ENCODE peak calls at places on chromosomes 12 and 14, in ten cellular contexts. I is central memory CD4-positive, alpha-beta T cell; Q is NCI-H460; X is activated CD4-positive, alpha-beta T cell treated with anti-CD3 and anti-CD28 coated beads, Interleukin-2, amount 50 U/mL, for 24 hours; Y is sciatic nerve; G is iris pigment epithelial cell; F is HTR-8/SVneo; E is NCI-H1092 treated with DMSO at 0.1 percent for 48 hours; D is islet precursor cell; N is GDM1. V is an unnamed sample.

GRCh38 chr12:39813776-39814175 is 194.2 kb upstream of the ABCD2 start:
- DNase-seq in I (no peak), Q (no peak), X (no peak), Y (no peak), G (peak), F (no peak), E (no peak), D (no peak), N (no peak), V (no peak)

GRCh38 chr14:76486251-76486743 is 110.4 kb downstream of the ESRRB start:
- DNase-seq in I (no peak), Q (no peak), X (no peak), Y (no peak), G (no peak), F (no peak), E (peak), D (no peak), N (no peak), V (no peak)

GRCh38 chr12:122851820-122852219 is 16.6 kb downstream of the HIP1R start:
- DNase-seq in I (no peak), Q (no peak), X (no peak), Y (no peak), G (peak), F (no peak), E (no peak), D (peak), N (no peak), V (peak)

GRCh38 chr12:53344824-53345485 is 8.8 kb upstream of the SP7 start:
- DNase-seq in I (peak), Q (peak), X (peak), Y (peak), G (peak), F (peak), E (peak), D (peak), N (peak), V (peak)

GRCh38 chr12:52259850-52260249 is 14.6 kb upstream of the KRT86 start:
- DNase-seq in I (no peak), Q (no peak), X (no peak), Y (no peak), G (no peak), F (no peak), E (no peak), D (no peak), N (peak), V (peak)

GRCh38 chr14:104883681-104884361 is 18.8 kb downstream of the CEP170B start:
- DNase-seq in I (no peak), Q (no peak), X (no peak), Y (no peak), G (no peak), F (no peak), E (no peak), D (no peak), N (no peak), V (no peak)

GRCh38 chr12:109387425-109388166 is 39.9 kb downstream of the MYO1H start:
- DNase-seq in I (no peak), Q (peak), X (no peak), Y (no peak), G (peak), F (peak), E (no peak), D (no peak), N (peak), V (peak)

GRCh38 chr12:88413561-88414095 is 166.6 kb downstream of the KITLG start:
- DNase-seq in I (no peak), Q (no peak), X (no peak), Y (no peak), G (no peak), F (no peak), E (no peak), D (no peak), N (no peak), V (no peak)

GRCh38 chr14:94485944-94486841 is 10.2 kb upstream of the SERPINA9 start:
- DNase-seq in I (peak), Q (peak), X (peak), Y (peak), G (peak), F (peak), E (peak), D (peak), N (no peak), V (peak)

GRCh38 chr12:122722347-122722746 is 5.7 kb upstream of the HCAR3 start:
- DNase-seq in I (no peak), Q (no peak), X (no peak), Y (no peak), G (no peak), F (no peak), E (no peak), D (no peak), N (no peak), V (no peak)

GRCh38 chr14:104086661-104087461 is 1.4 kb downstream of the ASPG start:
- DNase-seq in I (no peak), Q (no peak), X (no peak), Y (peak), G (no peak), F (no peak), E (no peak), D (peak), N (no peak), V (no peak)

GRCh38 chr12:66726531-66726930 is 47.7 kb upstream of the GRIP1 start:
- DNase-seq in I (no peak), Q (no peak), X (no peak), Y (no peak), G (no peak), F (no peak), E (no peak), D (no peak), N (no peak), V (no peak)

GRCh38 chr14:35331605-35332516 is 39.7 kb downstream of the PSMA6 start:
- DNase-seq in I (no peak), Q (no peak), X (no peak), Y (no peak), G (peak), F (no peak), E (no peak), D (peak), N (no peak), V (peak)

GRCh38 chr14:93712838-93713724 is 75.2 kb downstream of the PRIMA1 start:
- DNase-seq in I (no peak), Q (no peak), X (no peak), Y (no peak), G (no peak), F (no peak), E (no peak), D (peak), N (no peak), V (no peak)

GRCh38 chr14:65312859-65313258 is 99.7 kb upstream of the FUT8 start:
- DNase-seq in I (no peak), Q (no peak), X (no peak), Y (no peak), G (no peak), F (no peak), E (no peak), D (no peak), N (no peak), V (no peak)

V was measured in EH.